ENCODE peak calls at places on chromosomes 7 and 10, in seven cellular contexts. A is mucosa of descending colon, V is fibroblast of mammary gland, H is hepatocyte, E is suprapubic skin, Y is adrenal gland, D is AG10803. P is an unnamed sample.
A peak's percentile ranks its signal among the peaks of the same experiment; 100 is the strongest.

GRCh38 chr10:99236627-99237309 is 1.1 kb upstream of the HPSE2 start:
- DNase-seq in D (no peak), A (no peak), E (no peak), V (no peak), H (no peak), Y (no peak), P (no peak)

GRCh38 chr7:95931460-95932232 is 159.3 kb downstream of the DYNC1I1 start:
- DNase-seq in V (no peak), D (no peak), E (no peak), A (no peak), H (no peak), Y (no peak), P (no peak)

GRCh38 chr10:84543077-84543476 is 214.7 kb downstream of the CCSER2 start:
- DNase-seq in E (no peak), D (no peak), Y (no peak), H (no peak), V (no peak), A (no peak), P (no peak)

GRCh38 chr7:16684935-16685334 is 39.0 kb downstream of the BZW2 start:
- DNase-seq in D (no peak), V (no peak), H (no peak), Y (no peak), A (no peak), E (no peak), P (no peak)

GRCh38 chr10:99365761-99366160 is 36.6 kb downstream of the CNNM1 start:
- DNase-seq in E (no peak), V (no peak), H (no peak), A (no peak), D (peak; percentile 70), Y (no peak), P (no peak)

GRCh38 chr7:98970805-98971204 is 92.5 kb downstream of the TRRAP start:
- DNase-seq in A (no peak), E (no peak), V (no peak), H (no peak), Y (no peak), D (no peak), P (no peak)

GRCh38 chr7:136687693-136688322 is 180.6 kb upstream of the CHRM2 start:
- DNase-seq in Y (no peak), D (peak; percentile 3), H (peak; percentile 46), A (no peak), E (no peak), V (peak; percentile 9), P (peak; percentile 33)

GRCh38 chr7:128425851-128426250 is 16.1 kb upstream of the IMPDH1 start:
- DNase-seq in A (no peak), V (peak; percentile 65), E (peak; percentile 74), H (peak; percentile 74), D (peak; percentile 48), Y (peak; percentile 75), P (peak; percentile 69)

GRCh38 chr10:126147866-126148578 is 240.3 kb downstream of the ADAM12 start:
- DNase-seq in D (peak; percentile 91), E (no peak), H (no peak), V (peak; percentile 80), Y (no peak), A (no peak), P (peak; percentile 74)

GRCh38 chr7:22317632-22318031 is 39.3 kb downstream of the RAPGEF5 start:
- DNase-seq in D (no peak), E (no peak), Y (no peak), H (no peak), A (no peak), V (no peak), P (no peak)

GRCh38 chr7:22319424-22320403 is 37.2 kb downstream of the RAPGEF5 start:
- DNase-seq in D (no peak), Y (no peak), A (no peak), E (no peak), H (no peak), V (no peak), P (no peak)

GRCh38 chr7:22320416-22320815 is 36.5 kb downstream of the RAPGEF5 start:
- DNase-seq in V (no peak), H (no peak), Y (no peak), D (peak; percentile 56), E (no peak), A (no peak), P (no peak)

GRCh38 chr7:22316914-22317313 is 40.0 kb downstream of the RAPGEF5 start:
- DNase-seq in D (no peak), H (no peak), Y (no peak), E (no peak), A (no peak), V (no peak), P (no peak)

DNA sequence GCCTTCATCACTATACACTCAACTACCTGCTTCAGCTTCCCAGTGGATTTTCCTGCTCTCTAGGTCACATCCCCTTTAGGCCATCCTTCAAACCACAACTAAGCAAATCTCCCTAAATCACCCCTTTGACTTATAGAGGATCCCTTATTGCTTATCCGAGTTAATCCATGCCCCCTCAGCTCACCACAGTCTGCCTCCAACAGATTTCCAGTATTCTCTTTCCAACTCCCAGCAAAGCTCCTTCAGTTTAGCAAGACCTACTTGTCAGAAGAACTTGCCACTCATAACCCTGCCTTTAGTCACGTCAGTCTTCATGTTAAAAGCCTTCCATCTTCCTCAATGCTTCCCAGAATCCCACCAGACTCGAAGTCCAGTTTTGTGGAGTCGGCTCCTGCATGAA is 38.6 kb downstream of the RAPGEF5 start:
- DNase-seq in E (no peak), H (no peak), V (no peak), A (no peak), Y (no peak), D (no peak), P (no peak)
- H3K4me3 ChIP-seq in E (no peak overlapping the region), H (no peak overlapping the region), V (no peak overlapping the region), A (no peak overlapping the region), Y (no peak overlapping the region), D (no peak overlapping the region), P (no peak overlapping the region)

GRCh38 chr7:132251327-132251659 is 325.0 kb downstream of the PLXNA4 start:
- DNase-seq in D (no peak), H (peak; percentile 27), V (no peak), Y (no peak), A (peak; percentile 92), E (peak; percentile 78), P (no peak)

GRCh38 chr7:132250480-132251326 is 325.6 kb downstream of the PLXNA4 start:
- DNase-seq in A (no peak), Y (no peak), H (no peak), E (no peak), D (no peak), V (no peak), P (no peak)

GRCh38 chr7:132248841-132249590 is 327.3 kb downstream of the PLXNA4 start:
- DNase-seq in E (no peak), A (no peak), D (no peak), Y (no peak), H (no peak), V (no peak), P (no peak)

GRCh38 chr7:132247995-132248618 is 328.2 kb downstream of the PLXNA4 start:
- DNase-seq in E (no peak), H (no peak), V (no peak), A (no peak), D (no peak), Y (no peak), P (no peak)

GRCh38 chr7:132249591-132249971 is 326.7 kb downstream of the PLXNA4 start:
- DNase-seq in D (peak; percentile 29), H (peak; percentile 54), V (no peak), Y (no peak), A (no peak), E (no peak), P (no peak)
- TF ChIP-seq CTCF in D (peak; percentile 25), H (peak; percentile 35), V (peak; percentile 3), Y (no peak), A (no peak), E (no peak), P (no peak)

GRCh38 chr10:17023386-17024298 is 106.0 kb downstream of the CUBN start:
- DNase-seq in E (peak; percentile 83), V (peak; percentile 100), A (no peak), D (peak; percentile 99), Y (peak; percentile 73), H (peak; percentile 75), P (peak; percentile 96)

GRCh38 chr10:17019696-17020095 is 109.9 kb downstream of the CUBN start:
- DNase-seq in H (no peak), D (no peak), A (no peak), E (no peak), V (no peak), Y (no peak), P (no peak)

GRCh38 chr10:17022399-17022798 is 107.2 kb downstream of the CUBN start:
- DNase-seq in E (no peak), D (no peak), Y (no peak), A (no peak), V (no peak), H (no peak), P (no peak)

GRCh38 chr10:17022898-17023297 is 106.7 kb downstream of the CUBN start:
- DNase-seq in H (no peak), V (peak; percentile 55), A (no peak), Y (no peak), E (no peak), D (peak; percentile 59), P (peak; percentile 74)

GRCh38 chr10:17021661-17022060 is 108.0 kb downstream of the CUBN start:
- DNase-seq in D (no peak), E (no peak), V (no peak), Y (no peak), A (no peak), H (no peak), P (no peak)
- H3K4me3 ChIP-seq in D (no peak overlapping the region), E (no peak overlapping the region), V (no peak overlapping the region), Y (no peak overlapping the region), A (no peak overlapping the region), H (no peak overlapping the region), P (no peak overlapping the region)

GRCh38 chr10:73860050-73860491 is 14.3 kb downstream of the CAMK2G start:
- DNase-seq in A (no peak), Y (no peak), H (no peak), E (no peak), D (no peak), V (no peak), P (no peak)

GRCh38 chr10:73863039-73863817 is 11.1 kb downstream of the CAMK2G start:
- DNase-seq in Y (no peak), H (no peak), E (no peak), D (peak; percentile 31), A (no peak), V (no peak), P (no peak)

GRCh38 chr10:73864229-73864628 is 10.1 kb downstream of the CAMK2G start:
- DNase-seq in Y (no peak), E (no peak), H (no peak), V (no peak), A (no peak), D (no peak), P (no peak)

GRCh38 chr10:73859441-73860049 is 14.8 kb downstream of the CAMK2G start:
- DNase-seq in H (no peak), E (no peak), D (no peak), Y (no peak), A (peak; percentile 55), V (peak; percentile 30), P (no peak)

DNA sequence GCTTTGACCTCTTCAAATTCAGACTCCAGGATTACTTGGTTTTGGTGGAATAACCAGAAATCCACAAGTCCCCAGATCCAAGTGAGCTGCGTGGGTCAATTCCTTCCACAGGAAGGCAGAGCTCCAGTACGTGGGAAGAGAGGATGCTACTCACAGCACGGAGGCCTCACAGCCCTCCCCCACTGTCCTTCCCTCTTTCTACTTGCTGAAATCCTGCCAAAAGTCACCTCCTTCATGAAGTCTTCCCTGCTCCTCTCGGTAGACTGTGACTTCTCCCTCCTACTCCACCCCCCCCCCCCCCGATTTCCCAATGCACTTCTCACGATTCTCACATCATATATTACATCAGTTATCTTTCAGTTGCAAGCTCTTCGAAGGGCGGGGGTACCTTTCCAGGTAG is 12.3 kb downstream of the CAMK2G start:
- DNase-seq in Y (no peak), A (no peak), D (no peak), V (no peak), H (no peak), E (no peak), P (no peak)
- TF ChIP-seq CTCF in Y (no peak), A (no peak), D (no peak), V (no peak), H (no peak), E (no peak), P (no peak)

P was measured in fibroblast of villous mesenchyme.